ENCODE peak calls at places on chromosomes 16 and 17, in nine cellular contexts. K is OCI-LY7, S is hepatocyte, L is pancreas, Y is HCT116, Q is IMR-90, O is fibroblast of lung, P is esophagus squamous epithelium, X is transverse colon. Z is an unnamed sample. For H3K4me1 and H3K9me3, the result is how much of the 10 kb centered on the place peaks cover.

GRCh38 chr17:17152385-17152784 is 53.7 kb downstream of the PLD6 start:
- DNase-seq in K (no peak), S (no peak), L (no peak), Y (no peak), Q (no peak), O (no peak), P (no peak), X (no peak), Z (no peak)

GRCh38 chr17:54381482-54381881 is 519.2 kb upstream of the TOM1L1 start:
- DNase-seq in K (no peak), S (no peak), L (no peak), Y (no peak), Q (no peak), O (no peak), P (no peak), X (no peak), Z (no peak)

GRCh38 chr16:50359626-50360025 is 9.2 kb downstream of the BRD7 start:
- DNase-seq in K (no peak), S (no peak), L (no peak), Y (no peak), Q (no peak), O (no peak), P (no peak), X (no peak), Z (no peak)

GRCh38 chr16:11835891-11836652 is 15.3 kb downstream of the RSL1D1 start:
- DNase-seq in K (no peak), S (no peak), L (peak), Y (no peak), Q (peak), O (peak), P (no peak), X (no peak), Z (no peak)

GRCh38 chr17:35731932-35732805 is 730 bp downstream of the RASL10B start:
- DNase-seq in K (no peak), S (no peak), L (peak), Y (no peak), Q (no peak), O (no peak), P (no peak), X (no peak), Z (no peak)

GRCh38 chr17:64118452-64118979 is 11.4 kb downstream of the ERN1 start:
- DNase-seq in K (no peak), S (no peak), L (peak), Y (no peak), Q (no peak), O (peak), P (no peak), X (peak), Z (no peak)

GRCh38 chr17:57350266-57350665 is 93.9 kb downstream of the MSI2 start:
- DNase-seq in K (no peak), S (no peak), L (no peak), Y (no peak), Q (peak), O (peak), P (no peak), X (no peak), Z (no peak)

GRCh38 chr17:50637829-50638571 is 3.3 kb downstream of the ABCC3 start:
- DNase-seq in K (no peak), S (no peak), L (no peak), Y (no peak), Q (no peak), O (no peak), P (no peak), X (no peak), Z (no peak)

GRCh38 chr17:78374631-78375274 is 3.7 kb upstream of the PGS1 start:
- DNase-seq in K (no peak), S (no peak), L (no peak), Y (no peak), Q (peak), O (peak), P (no peak), X (no peak), Z (no peak)

GRCh38 chr16:89115216-89115949 is 21.7 kb downstream of the ACSF3 start:
- DNase-seq in K (peak), S (no peak), L (peak), Y (no peak), Q (no peak), O (no peak), P (peak), X (peak), Z (no peak)

GRCh38 chr16:24741862-24742261 is 12.4 kb downstream of the TNRC6A start:
- DNase-seq in K (no peak), S (no peak), L (no peak), Y (no peak), Q (no peak), O (no peak), P (no peak), X (no peak), Z (no peak)

GRCh38 chr17:75398279-75398678 is 7.2 kb downstream of the GRB2 start:
- DNase-seq in K (no peak), S (no peak), L (no peak), Y (no peak), Q (no peak), O (no peak), P (no peak), X (no peak), Z (no peak)

GRCh38 chr17:75396781-75397180 is 8.7 kb downstream of the GRB2 start:
- DNase-seq in K (peak), S (no peak), L (no peak), Y (no peak), Q (no peak), O (no peak), P (no peak), X (no peak), Z (no peak)

GRCh38 chr17:75396025-75396424 is 9.5 kb downstream of the GRB2 start:
- DNase-seq in K (no peak), S (no peak), L (no peak), Y (no peak), Q (no peak), O (no peak), P (no peak), X (no peak), Z (no peak)

GRCh38 chr17:75394332-75394918 is 11.1 kb downstream of the GRB2 start:
- DNase-seq in K (peak), S (peak), L (no peak), Y (no peak), Q (no peak), O (no peak), P (no peak), X (no peak), Z (no peak)

DNA sequence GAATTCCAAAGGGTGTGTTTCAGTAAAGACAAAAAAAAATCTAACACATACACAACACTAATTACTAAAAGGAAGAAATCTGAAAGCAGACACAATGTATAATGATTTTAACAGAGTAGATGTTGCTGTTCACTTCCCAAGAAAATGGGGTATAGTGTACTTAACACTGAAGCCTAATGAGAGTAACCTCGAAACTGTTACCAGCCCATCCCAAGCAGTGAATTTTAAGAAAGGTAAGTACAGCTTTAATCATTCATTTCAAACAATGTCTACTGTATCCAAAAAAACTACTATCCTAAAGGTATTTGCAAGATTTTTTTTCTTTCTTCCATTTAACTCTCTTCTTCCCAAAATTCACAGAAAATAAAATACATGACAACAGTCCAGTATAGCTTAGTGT is 8.3 kb downstream of the GRB2 start:
- DNase-seq in K (no peak), S (no peak), L (no peak), Y (no peak), Q (no peak), O (no peak), P (no peak), X (no peak), Z (no peak)
- H3K4me1 ChIP-seq in K (half or more), S (under half), L (under half), Y (under half), Q (under half), O (under half), P (under half), X (under half), Z (under half)

DNA sequence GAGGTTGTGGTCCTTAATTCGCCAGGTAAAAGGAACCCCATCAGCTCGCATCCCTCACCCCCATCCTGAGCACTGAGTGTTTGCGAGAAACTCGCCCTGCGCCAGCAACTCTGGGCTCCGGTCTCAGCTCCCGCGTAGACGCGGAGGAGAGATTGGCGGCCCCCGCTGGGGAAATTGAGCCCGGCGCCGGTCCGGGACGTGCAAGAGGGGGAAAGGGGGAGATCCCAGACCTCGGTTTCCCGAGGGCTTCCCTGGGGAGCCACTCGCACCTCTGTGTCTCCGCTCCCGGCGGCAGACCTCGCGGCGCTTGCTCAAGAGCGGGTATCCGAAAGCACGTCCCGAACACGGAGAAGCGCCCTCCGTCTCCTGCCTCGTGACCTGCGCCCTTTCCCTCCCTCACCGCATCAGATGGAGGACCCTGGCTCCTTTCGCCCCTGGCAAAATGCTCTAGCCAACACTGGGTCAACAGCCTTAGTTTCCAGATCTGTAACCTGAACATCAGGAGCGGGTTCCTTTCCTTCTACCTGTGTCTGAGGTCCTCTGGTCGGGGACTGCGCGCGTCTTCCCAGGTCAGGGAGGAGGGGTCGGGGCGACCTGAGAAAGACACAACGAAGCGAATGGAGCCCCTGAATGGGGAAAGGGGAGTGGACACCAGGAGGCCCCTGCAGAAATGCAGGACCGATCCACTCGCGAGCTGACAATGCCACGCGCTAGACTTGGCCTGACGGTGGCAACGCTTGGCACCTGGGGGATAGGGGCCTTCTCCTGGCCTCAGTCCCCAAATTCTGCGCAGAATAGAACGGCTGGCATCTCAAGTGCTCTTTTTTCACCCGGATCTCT is 2.9 kb upstream of the SOX9 start:
- DNase-seq in K (no peak), S (no peak), L (peak), Y (no peak), Q (no peak), O (no peak), P (no peak), X (peak), Z (no peak)
- H3K4me3 ChIP-seq in K (no peak), S (peak), L (peak), Y (no peak), Q (peak), O (peak), P (peak), X (peak), Z (no peak)

GRCh38 chr17:8925141-8925540 is 40.4 kb downstream of the PIK3R5 start:
- DNase-seq in K (no peak), S (no peak), L (no peak), Y (no peak), Q (no peak), O (no peak), P (no peak), X (no peak), Z (no peak)
- H3K9me3 ChIP-seq in K (under half), S (under half), L (under half), Y (under half), Q (under half), O (under half), P (under half), X (under half), Z (under half)

GRCh38 chr17:49341356-49341755 is 20.7 kb downstream of the ZNF652 start:
- DNase-seq in K (no peak), S (no peak), L (no peak), Y (no peak), Q (no peak), O (no peak), P (no peak), X (no peak), Z (no peak)
- H3K4me1 ChIP-seq in K (under half), S (under half), L (under half), Y (under half), Q (under half), O (under half), P (under half), X (under half), Z (under half)

DNA sequence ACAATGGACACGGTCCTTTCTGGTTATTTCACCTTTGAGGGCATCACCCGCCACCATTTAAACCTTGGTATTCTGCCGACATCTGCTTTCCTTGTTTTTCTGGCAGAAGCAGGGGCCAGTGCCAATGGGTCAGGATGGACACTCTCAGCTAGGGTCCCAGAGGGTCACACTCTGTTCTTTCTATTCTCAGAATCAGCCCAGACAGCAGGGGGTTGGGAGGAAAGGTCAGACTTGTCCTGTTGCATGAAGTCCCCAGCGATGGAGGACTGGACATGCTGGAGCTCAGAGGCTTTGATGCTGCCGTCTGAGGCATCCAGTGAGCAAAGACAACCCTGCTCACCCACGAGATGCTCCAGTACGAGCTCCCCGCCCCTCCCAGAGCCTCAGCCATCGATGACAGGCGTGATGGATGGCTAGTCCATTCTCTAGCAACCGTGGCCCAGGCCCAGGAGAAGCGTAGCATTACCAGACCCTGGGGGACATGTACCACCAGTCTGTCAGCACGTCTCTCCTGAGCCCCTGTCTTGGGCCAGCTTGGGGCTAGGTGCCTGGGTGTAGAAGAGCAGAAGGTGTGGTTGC is 62.0 kb downstream of the FOXL1 start:
- DNase-seq in K (no peak), S (no peak), L (no peak), Y (no peak), Q (no peak), O (no peak), P (no peak), X (no peak), Z (no peak)
- H3K4me3 ChIP-seq in K (no peak), S (no peak), L (no peak), Y (no peak), Q (no peak), O (no peak), P (no peak), X (no peak), Z (no peak)

GRCh38 chr16:34050787-34051320 is 591.4 kb downstream of the TP53TG3F start:
- DNase-seq in K (no peak), S (no peak), L (no peak), Y (no peak), Q (no peak), O (no peak), P (no peak), X (no peak), Z (no peak)
- H3K9me3 ChIP-seq in K (under half), S (under half), L (under half), Y (under half), Q (under half), O (under half), P (under half), X (under half), Z (under half)